ENCODE peak calls at places on chromosomes 11 and 22, in six cellular contexts. One of them, this sample, is unnamed.

GRCh38 chr11:68855205-68855978 is 13.7 kb upstream of the CPT1A start:
- DNase-seq in MM.1S: peak
- DNase-seq in mucosa of descending colon: peak
- DNase-seq in transverse colon: peak
- DNase-seq in CD8-positive, alpha-beta T cell: no peak
- DNase-seq in neural progenitor cell: peak
- DNase-seq in this sample: peak

GRCh38 chr22:27431896-27432295 is 369.7 kb downstream of the MN1 start:
- DNase-seq in MM.1S: no peak
- DNase-seq in mucosa of descending colon: no peak
- DNase-seq in transverse colon: no peak
- DNase-seq in CD8-positive, alpha-beta T cell: no peak
- DNase-seq in neural progenitor cell: no peak
- DNase-seq in this sample: no peak

GRCh38 chr22:38317995-38318715 is 922 bp upstream of the CSNK1E start:
- DNase-seq in MM.1S: peak
- DNase-seq in mucosa of descending colon: peak
- DNase-seq in transverse colon: peak
- DNase-seq in CD8-positive, alpha-beta T cell: no peak
- DNase-seq in neural progenitor cell: peak
- DNase-seq in this sample: no peak

GRCh38 chr11:122578168-122578825 is 77.2 kb upstream of the UBASH3B start:
- DNase-seq in MM.1S: no peak
- DNase-seq in mucosa of descending colon: no peak
- DNase-seq in transverse colon: no peak
- DNase-seq in CD8-positive, alpha-beta T cell: no peak
- DNase-seq in neural progenitor cell: no peak
- DNase-seq in this sample: no peak

GRCh38 chr11:117620131-117620530 is 176.9 kb downstream of the DSCAML1 start:
- DNase-seq in MM.1S: no peak
- DNase-seq in mucosa of descending colon: no peak
- DNase-seq in transverse colon: no peak
- DNase-seq in CD8-positive, alpha-beta T cell: no peak
- DNase-seq in neural progenitor cell: no peak
- DNase-seq in this sample: no peak

GRCh38 chr22:23603266-23603665 is 23.2 kb upstream of the IGLL1 start:
- DNase-seq in MM.1S: no peak
- DNase-seq in mucosa of descending colon: no peak
- DNase-seq in transverse colon: no peak
- DNase-seq in CD8-positive, alpha-beta T cell: no peak
- DNase-seq in neural progenitor cell: no peak
- DNase-seq in this sample: no peak

GRCh38 chr11:74306440-74307175 is 4.8 kb downstream of the P4HA3 start:
- DNase-seq in MM.1S: no peak
- DNase-seq in mucosa of descending colon: no peak
- DNase-seq in transverse colon: no peak
- DNase-seq in CD8-positive, alpha-beta T cell: no peak
- DNase-seq in neural progenitor cell: no peak
- DNase-seq in this sample: no peak

GRCh38 chr11:75107187-75107586 is 10.5 kb upstream of the OR2AT4 start:
- DNase-seq in MM.1S: no peak
- DNase-seq in mucosa of descending colon: no peak
- DNase-seq in transverse colon: no peak
- DNase-seq in CD8-positive, alpha-beta T cell: no peak
- DNase-seq in neural progenitor cell: no peak
- DNase-seq in this sample: no peak

GRCh38 chr11:2689551-2690260 is 10.1 kb downstream of the KCNQ1OT1 start:
- DNase-seq in MM.1S: peak
- DNase-seq in mucosa of descending colon: no peak
- DNase-seq in transverse colon: no peak
- DNase-seq in CD8-positive, alpha-beta T cell: no peak
- DNase-seq in neural progenitor cell: no peak
- DNase-seq in this sample: no peak

GRCh38 chr11:7593476-7593875 is 79.7 kb downstream of the PPFIBP2 start:
- DNase-seq in MM.1S: no peak
- DNase-seq in mucosa of descending colon: no peak
- DNase-seq in transverse colon: no peak
- DNase-seq in CD8-positive, alpha-beta T cell: no peak
- DNase-seq in neural progenitor cell: no peak
- DNase-seq in this sample: no peak

GRCh38 chr22:27576413-27576812 is 225.1 kb downstream of the MN1 start:
- DNase-seq in MM.1S: no peak
- DNase-seq in mucosa of descending colon: no peak
- DNase-seq in transverse colon: no peak
- DNase-seq in CD8-positive, alpha-beta T cell: no peak
- DNase-seq in neural progenitor cell: no peak
- DNase-seq in this sample: no peak

GRCh38 chr22:29555065-29555644 is 1.6 kb upstream of the THOC5 start:
- DNase-seq in MM.1S: no peak
- DNase-seq in mucosa of descending colon: peak
- DNase-seq in transverse colon: peak
- DNase-seq in CD8-positive, alpha-beta T cell: no peak
- DNase-seq in neural progenitor cell: no peak
- DNase-seq in this sample: no peak

GRCh38 chr11:31045335-31045734 is 324.2 kb downstream of the DCDC1 start:
- DNase-seq in MM.1S: no peak
- DNase-seq in mucosa of descending colon: no peak
- DNase-seq in transverse colon: no peak
- DNase-seq in CD8-positive, alpha-beta T cell: no peak
- DNase-seq in neural progenitor cell: peak
- DNase-seq in this sample: no peak

GRCh38 chr11:93700830-93701229 is 39.3 kb downstream of the CEP295 start:
- DNase-seq in MM.1S: no peak
- DNase-seq in mucosa of descending colon: no peak
- DNase-seq in transverse colon: no peak
- DNase-seq in CD8-positive, alpha-beta T cell: no peak
- DNase-seq in neural progenitor cell: no peak
- DNase-seq in this sample: no peak

GRCh38 chr11:108620958-108621772 is 27.6 kb upstream of the EXPH5 start:
- DNase-seq in MM.1S: peak
- DNase-seq in mucosa of descending colon: no peak
- DNase-seq in transverse colon: no peak
- DNase-seq in CD8-positive, alpha-beta T cell: no peak
- DNase-seq in neural progenitor cell: no peak
- DNase-seq in this sample: peak

GRCh38 chr11:2518112-2518982 is 73.5 kb downstream of the KCNQ1 start:
- DNase-seq in MM.1S: no peak
- DNase-seq in mucosa of descending colon: no peak
- DNase-seq in transverse colon: peak
- DNase-seq in CD8-positive, alpha-beta T cell: no peak
- DNase-seq in neural progenitor cell: peak
- DNase-seq in this sample: no peak

GRCh38 chr22:35349704-35350538 is 31.0 kb upstream of the HMOX1 start:
- DNase-seq in MM.1S: no peak
- DNase-seq in mucosa of descending colon: no peak
- DNase-seq in transverse colon: no peak
- DNase-seq in CD8-positive, alpha-beta T cell: no peak
- DNase-seq in neural progenitor cell: peak
- DNase-seq in this sample: no peak

GRCh38 chr11:93929407-93929806 is 79.0 kb upstream of the VSTM5 start:
- DNase-seq in MM.1S: no peak
- DNase-seq in mucosa of descending colon: no peak
- DNase-seq in transverse colon: no peak
- DNase-seq in CD8-positive, alpha-beta T cell: no peak
- DNase-seq in neural progenitor cell: no peak
- DNase-seq in this sample: no peak

GRCh38 chr11:101912823-101913284 is 2.0 kb upstream of the CEP126 start:
- DNase-seq in MM.1S: no peak
- DNase-seq in mucosa of descending colon: peak
- DNase-seq in transverse colon: no peak
- DNase-seq in CD8-positive, alpha-beta T cell: no peak
- DNase-seq in neural progenitor cell: no peak
- DNase-seq in this sample: no peak

GRCh38 chr11:134401825-134402809 is 9.9 kb downstream of the B3GAT1 start:
- DNase-seq in MM.1S: no peak
- DNase-seq in mucosa of descending colon: no peak
- DNase-seq in transverse colon: no peak
- DNase-seq in CD8-positive, alpha-beta T cell: no peak
- DNase-seq in neural progenitor cell: no peak
- DNase-seq in this sample: no peak

GRCh38 chr11:73334244-73335203 is 26.4 kb downstream of the ARHGEF17 start:
- DNase-seq in MM.1S: no peak
- DNase-seq in mucosa of descending colon: peak
- DNase-seq in transverse colon: peak
- DNase-seq in CD8-positive, alpha-beta T cell: no peak
- DNase-seq in neural progenitor cell: peak
- DNase-seq in this sample: no peak

GRCh38 chr22:24146190-24146616 is 35.1 kb upstream of the SUSD2 start:
- DNase-seq in MM.1S: peak
- DNase-seq in mucosa of descending colon: peak
- DNase-seq in transverse colon: peak
- DNase-seq in CD8-positive, alpha-beta T cell: no peak
- DNase-seq in neural progenitor cell: peak
- DNase-seq in this sample: no peak

GRCh38 chr11:61632096-61632495 is 48.1 kb upstream of the DAGLA start:
- DNase-seq in MM.1S: no peak
- DNase-seq in mucosa of descending colon: no peak
- DNase-seq in transverse colon: no peak
- DNase-seq in CD8-positive, alpha-beta T cell: no peak
- DNase-seq in neural progenitor cell: peak
- DNase-seq in this sample: no peak

GRCh38 chr11:43685483-43685882 is 4.9 kb downstream of the HSD17B12 start:
- DNase-seq in MM.1S: peak
- DNase-seq in mucosa of descending colon: no peak
- DNase-seq in transverse colon: no peak
- DNase-seq in CD8-positive, alpha-beta T cell: no peak
- DNase-seq in neural progenitor cell: no peak
- DNase-seq in this sample: no peak

DNA sequence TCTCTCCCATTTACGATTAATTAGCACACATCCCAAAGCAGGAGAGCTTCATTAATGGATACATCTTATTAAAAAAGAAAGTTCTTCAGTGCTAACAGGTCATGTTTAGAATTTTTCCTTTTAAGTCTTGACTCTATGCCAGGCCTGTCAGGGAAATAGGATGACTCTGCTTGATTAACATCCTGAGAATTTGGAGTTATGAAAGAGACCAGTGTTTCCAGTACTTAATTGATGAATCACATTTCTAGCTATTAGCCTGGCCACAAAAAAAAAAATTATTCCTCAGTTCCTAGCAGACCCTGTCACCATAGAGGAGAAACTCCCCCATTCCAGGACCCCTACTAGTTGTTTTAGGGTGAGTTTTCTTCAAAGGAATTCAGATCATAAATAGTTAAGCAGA is 23.6 kb upstream of the ME3 start:
- DNase-seq in MM.1S: no peak
- DNase-seq in mucosa of descending colon: no peak
- DNase-seq in transverse colon: no peak
- DNase-seq in CD8-positive, alpha-beta T cell: no peak
- DNase-seq in neural progenitor cell: no peak
- DNase-seq in this sample: no peak
- H3K4me3 ChIP-seq in MM.1S: no peak
- H3K4me3 ChIP-seq in mucosa of descending colon: no peak
- H3K4me3 ChIP-seq in transverse colon: no peak
- H3K4me3 ChIP-seq in CD8-positive, alpha-beta T cell: no peak
- H3K4me3 ChIP-seq in neural progenitor cell: no peak
- H3K4me3 ChIP-seq in this sample: no peak

DNA sequence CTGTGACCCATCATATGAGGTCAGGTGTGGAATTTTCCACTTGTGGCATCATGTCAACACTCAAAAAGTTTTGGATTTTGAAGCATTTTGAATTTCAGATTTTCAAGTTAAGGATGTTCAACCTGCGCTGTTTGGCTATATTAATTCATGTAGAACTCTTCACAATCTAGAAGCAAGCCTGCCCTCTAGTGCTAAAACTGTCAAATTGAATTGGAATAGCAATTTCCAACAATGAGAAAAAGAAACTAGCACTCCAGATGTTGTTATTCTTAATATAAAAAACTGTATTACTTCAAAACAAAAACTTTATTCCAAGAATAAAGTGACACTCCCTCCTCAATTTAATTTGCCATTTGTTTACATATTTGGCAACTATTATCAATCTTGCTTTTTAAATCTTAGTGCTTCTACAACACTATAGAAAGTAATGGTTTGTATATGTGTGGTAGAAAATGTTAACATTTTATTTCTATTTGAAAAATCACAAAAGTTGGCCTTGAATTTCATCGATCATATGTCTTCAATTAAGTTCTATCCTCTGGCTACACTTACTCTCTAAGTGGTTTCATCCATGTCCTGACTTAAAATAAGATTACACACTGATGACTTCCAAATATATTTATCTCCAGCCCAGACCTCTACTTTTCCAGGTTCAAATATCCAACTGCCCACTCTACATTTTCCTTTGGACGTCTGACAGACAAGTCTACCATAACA is 36.6 kb downstream of the DCUN1D5 start:
- DNase-seq in MM.1S: peak
- DNase-seq in mucosa of descending colon: peak
- DNase-seq in transverse colon: no peak
- DNase-seq in CD8-positive, alpha-beta T cell: no peak
- DNase-seq in neural progenitor cell: peak
- DNase-seq in this sample: no peak
- TF ChIP-seq CTCF in MM.1S: peak
- TF ChIP-seq CTCF in mucosa of descending colon: no peak
- TF ChIP-seq CTCF in transverse colon: peak
- TF ChIP-seq CTCF in CD8-positive, alpha-beta T cell: peak
- TF ChIP-seq CTCF in neural progenitor cell: peak
- TF ChIP-seq CTCF in this sample: peak

DNA sequence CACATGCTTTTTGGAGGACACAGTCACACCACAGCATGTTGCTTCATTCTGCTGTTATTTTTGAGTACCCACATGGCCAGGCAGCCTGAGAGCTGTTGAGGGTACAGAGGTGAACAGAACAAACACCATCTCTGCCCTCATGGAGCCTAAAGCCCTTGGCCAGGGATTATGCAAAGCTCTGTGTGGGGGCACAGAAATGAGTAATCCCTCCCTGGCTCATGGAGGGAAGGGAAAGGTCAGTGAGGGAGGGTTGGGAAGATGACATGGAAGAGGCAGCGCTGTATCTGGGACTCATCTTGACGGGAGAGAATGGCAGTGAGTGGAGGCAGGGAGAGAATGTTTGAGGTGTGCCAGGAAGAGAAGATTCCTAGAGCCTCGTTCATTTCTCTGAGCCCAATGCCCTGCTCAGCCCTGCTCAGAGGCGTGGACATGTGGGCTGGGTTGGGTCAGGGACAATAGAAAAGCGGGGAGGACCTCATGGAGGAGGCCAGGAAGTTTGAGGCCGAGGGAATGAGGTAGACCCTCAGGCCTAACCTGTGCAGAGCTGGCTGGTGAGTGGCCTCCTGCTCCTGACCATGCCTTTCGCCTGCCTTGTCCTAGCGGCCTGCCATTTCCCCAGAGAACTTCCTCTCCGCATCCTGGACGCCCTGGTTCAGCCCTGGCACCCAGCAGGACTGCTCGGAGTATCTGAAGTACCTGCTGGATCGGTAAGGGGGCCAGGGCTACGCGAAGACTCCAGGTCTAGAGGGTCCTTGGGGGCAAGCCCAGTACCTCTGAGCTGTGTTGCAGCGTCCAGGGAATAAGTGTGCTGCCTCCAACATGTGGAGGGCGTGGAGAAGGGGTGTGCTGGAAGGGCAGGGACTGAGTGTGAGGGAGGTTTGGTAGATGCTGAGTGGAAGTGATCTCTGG is 19.8 kb downstream of the USP35 start:
- DNase-seq in MM.1S: no peak
- DNase-seq in mucosa of descending colon: no peak
- DNase-seq in transverse colon: no peak
- DNase-seq in CD8-positive, alpha-beta T cell: no peak
- DNase-seq in neural progenitor cell: no peak
- DNase-seq in this sample: no peak
- H3K4me3 ChIP-seq in MM.1S: no peak
- H3K4me3 ChIP-seq in mucosa of descending colon: no peak
- H3K4me3 ChIP-seq in transverse colon: no peak
- H3K4me3 ChIP-seq in CD8-positive, alpha-beta T cell: no peak
- H3K4me3 ChIP-seq in neural progenitor cell: no peak
- H3K4me3 ChIP-seq in this sample: no peak

GRCh38 chr22:20591660-20592310 is 84.4 kb downstream of the MED15 start:
- DNase-seq in MM.1S: no peak
- DNase-seq in mucosa of descending colon: no peak
- DNase-seq in transverse colon: no peak
- DNase-seq in CD8-positive, alpha-beta T cell: no peak
- DNase-seq in neural progenitor cell: peak
- DNase-seq in this sample: no peak
- TF ChIP-seq CTCF in MM.1S: no peak
- TF ChIP-seq CTCF in mucosa of descending colon: no peak
- TF ChIP-seq CTCF in transverse colon: no peak
- TF ChIP-seq CTCF in CD8-positive, alpha-beta T cell: no peak
- TF ChIP-seq CTCF in neural progenitor cell: no peak
- TF ChIP-seq CTCF in this sample: no peak

This sample was measured in GM06990.